ENCODE peak calls at places on chromosomes 4 and X, in seven cellular contexts. W is K562, F is GM12891, V is SK-N-SH, S is GM12878, N is HepG2, Z is H1. B is an unnamed sample.

GRCh38 chr4:175891231-175891630 is 79.2 kb upstream of the GPM6A start:
- DNase-seq in W (no peak), S (no peak), N (no peak), F (no peak), V (no peak), Z (no peak), B (no peak)

GRCh38 chr4:3822230-3822947 is 56.2 kb downstream of the ADRA2C start:
- DNase-seq in V (no peak), W (no peak), F (no peak), S (no peak), N (peak), Z (no peak), B (no peak)

GRCh38 chr4:11878241-11878640 is 449.5 kb upstream of the HS3ST1 start:
- DNase-seq in S (no peak), W (no peak), N (no peak), F (no peak), Z (no peak), V (no peak), B (no peak)

GRCh38 chrX:84907324-84907946 is 96.2 kb upstream of the APOOL start:
- DNase-seq in N (no peak), F (no peak), S (no peak), V (peak), W (peak), Z (no peak), B (no peak)

GRCh38 chrX:151100796-151101195 is 75.6 kb upstream of the GPR50 start:
- DNase-seq in F (no peak), S (no peak), N (no peak), W (peak), Z (no peak), V (no peak), B (no peak)

GRCh38 chr4:89486042-89486441 is 178.4 kb upstream of the GPRIN3 start:
- DNase-seq in F (no peak), Z (no peak), W (no peak), V (peak), N (no peak), S (no peak), B (no peak)

GRCh38 chr4:165288639-165289428 is 38.6 kb upstream of the MSMO1 start:
- DNase-seq in S (no peak), W (no peak), Z (no peak), F (no peak), V (no peak), N (peak), B (no peak)

GRCh38 chrX:50618788-50619558 is 148.3 kb upstream of the DGKK start:
- DNase-seq in F (no peak), S (no peak), V (no peak), Z (no peak), W (no peak), N (no peak), B (no peak)

GRCh38 chr4:184647391-184648101 is 1.7 kb downstream of the CASP3 start:
- DNase-seq in N (no peak), S (no peak), F (no peak), Z (no peak), W (no peak), V (no peak), B (no peak)

GRCh38 chr4:81756973-81757372 is 285.3 kb upstream of the RASGEF1B start:
- DNase-seq in V (no peak), F (no peak), S (peak), Z (no peak), W (peak), N (no peak), B (no peak)
- TF ChIP-seq TAF1 in V (no peak), F (no peak), S (no peak), Z (no peak), W (no peak), N (no peak), B (no peak)

GRCh38 chr4:43103048-43103447 is 210.5 kb downstream of the GRXCR1 start:
- DNase-seq in W (no peak), S (no peak), Z (no peak), V (no peak), N (no peak), F (no peak), B (no peak)
- TF ChIP-seq POLR2AphosphoS5 in W (no peak), S (no peak), Z (no peak), V (no peak), N (no peak), F (no peak), B (no peak)

GRCh38 chrX:41796577-41796976 is 72.6 kb downstream of the GPR82 start:
- DNase-seq in S (no peak), V (no peak), Z (no peak), W (no peak), N (no peak), F (no peak), B (no peak)
- TF ChIP-seq TAF1 in S (no peak), V (no peak), Z (no peak), W (no peak), N (no peak), F (no peak), B (no peak)

GRCh38 chr4:140730108-140730507 is 26.1 kb downstream of the TBC1D9 start:
- DNase-seq in S (no peak), W (no peak), V (no peak), F (no peak), Z (no peak), N (no peak), B (no peak)

GRCh38 chr4:140724780-140725179 is 31.4 kb downstream of the TBC1D9 start:
- DNase-seq in W (no peak), V (no peak), N (no peak), S (no peak), F (no peak), Z (no peak), B (no peak)

GRCh38 chr4:140732780-140733179 is 23.4 kb downstream of the TBC1D9 start:
- DNase-seq in Z (no peak), S (no peak), V (no peak), N (no peak), W (no peak), F (no peak), B (no peak)

GRCh38 chr4:140725556-140725955 is 30.6 kb downstream of the TBC1D9 start:
- DNase-seq in V (no peak), S (no peak), W (no peak), F (no peak), Z (no peak), N (no peak), B (no peak)

GRCh38 chr4:140726776-140727500 is 29.2 kb downstream of the TBC1D9 start:
- DNase-seq in W (no peak), S (no peak), N (no peak), F (no peak), Z (no peak), V (no peak), B (no peak)
- TF ChIP-seq POLR2AphosphoS5 in W (no peak), S (no peak), N (no peak), F (no peak), Z (no peak), V (peak), B (no peak)

DNA sequence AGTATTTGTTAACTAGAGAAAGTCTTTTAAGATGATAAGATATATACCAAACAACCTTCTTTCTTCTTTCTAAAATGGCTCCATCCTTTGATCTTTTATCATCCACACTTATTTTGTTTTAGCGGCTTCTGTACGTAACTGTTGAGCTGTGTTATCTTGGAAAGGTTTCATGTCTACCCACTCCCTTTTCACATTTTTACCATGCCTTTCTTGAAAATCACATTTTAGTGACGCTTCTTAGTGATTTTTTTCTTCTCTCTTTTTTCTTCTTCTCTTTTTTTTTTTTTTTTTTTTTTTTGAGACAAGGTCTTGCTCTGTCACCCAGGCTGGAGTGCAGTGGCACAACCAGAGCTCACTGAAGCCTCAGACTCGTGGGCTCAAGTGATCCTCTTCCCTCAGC is 135.1 kb downstream of the CHIC2 start:
- DNase-seq in N (no peak), S (no peak), Z (no peak), F (no peak), W (no peak), V (no peak), B (no peak)
- TF ChIP-seq TAF1 in N (no peak), S (no peak), Z (no peak), F (no peak), W (no peak), V (no peak), B (no peak)

GRCh38 chr4:139454111-139454600 is at the start of gene RAB33B:
- DNase-seq in W (no peak), N (no peak), V (no peak), F (no peak), Z (no peak), S (no peak), B (no peak)
- TF ChIP-seq POLR2AphosphoS5 in W (no peak), N (peak), V (no peak), F (no peak), Z (no peak), S (no peak), B (no peak)

GRCh38 chr4:1421650-1422049 is 15.4 kb upstream of the NKX1-1 start:
- DNase-seq in F (no peak), S (no peak), V (no peak), Z (no peak), N (no peak), W (no peak), B (no peak)

GRCh38 chr4:1416948-1417260 is 10.7 kb upstream of the NKX1-1 start:
- DNase-seq in Z (no peak), S (no peak), W (no peak), N (no peak), V (peak), F (no peak), B (peak)

GRCh38 chr4:1418494-1419285 is 12.4 kb upstream of the NKX1-1 start:
- DNase-seq in Z (no peak), W (no peak), V (no peak), F (no peak), S (no peak), N (no peak), B (no peak)

GRCh38 chr4:1417522-1418390 is 11.5 kb upstream of the NKX1-1 start:
- DNase-seq in V (peak), Z (no peak), S (no peak), N (peak), F (no peak), W (no peak), B (no peak)

DNA sequence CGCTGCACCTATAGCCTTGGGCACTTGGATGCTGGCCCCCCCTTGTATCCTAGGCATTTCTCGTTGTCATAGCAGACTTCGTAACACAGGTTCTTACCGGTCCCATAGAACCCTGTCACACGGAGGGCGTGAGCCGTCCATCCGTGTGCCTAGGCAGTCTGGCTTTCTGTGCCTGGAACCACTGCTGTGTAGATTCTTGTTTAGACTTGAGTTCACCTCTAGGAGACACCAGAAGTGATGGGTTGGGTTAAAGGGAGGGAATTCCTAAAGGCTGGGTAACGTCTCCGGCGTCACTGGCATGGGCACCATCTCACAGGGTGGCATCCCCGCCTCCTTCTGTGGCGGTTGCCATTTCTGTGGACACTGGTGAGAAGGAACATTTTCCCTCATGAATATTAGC is 13.5 kb upstream of the NKX1-1 start:
- DNase-seq in N (no peak), S (no peak), F (no peak), Z (no peak), V (no peak), W (no peak), B (no peak)
- TF ChIP-seq TAF1 in N (no peak), S (no peak), F (no peak), Z (no peak), V (no peak), W (no peak), B (no peak)

DNA sequence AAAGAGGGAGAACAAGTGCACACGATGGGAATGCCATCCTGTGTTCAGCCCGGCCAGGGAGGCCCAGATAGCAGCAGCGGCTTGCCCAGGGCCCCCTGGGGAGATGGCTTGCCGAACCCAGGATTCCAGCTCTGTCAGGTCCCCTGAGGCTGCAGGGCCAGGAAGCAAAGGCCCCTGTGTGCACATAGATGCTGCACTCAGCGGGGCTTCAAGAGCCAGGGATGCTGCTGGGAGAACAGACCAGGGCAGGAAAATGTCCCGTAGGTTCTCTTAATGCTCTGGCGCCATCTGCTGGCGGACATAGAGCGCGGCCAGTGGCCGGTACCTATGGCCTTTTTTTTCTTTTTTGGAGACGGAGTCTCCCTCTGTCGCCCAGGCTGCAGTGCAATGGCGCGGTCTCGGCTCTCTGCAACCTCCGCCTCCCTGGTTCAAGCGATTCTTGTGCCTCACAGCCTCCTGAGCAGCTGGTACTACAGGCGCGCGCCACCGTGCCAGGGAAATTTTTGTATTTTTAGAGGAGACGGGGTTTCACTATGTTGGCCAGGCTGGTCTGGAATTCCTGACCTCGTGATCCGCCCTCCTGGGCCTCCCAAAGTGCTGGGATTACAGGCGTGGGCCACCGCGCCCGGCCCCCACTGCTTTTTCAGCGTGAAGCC is 22.4 kb downstream of the MED28 start:
- DNase-seq in F (peak), W (peak), Z (peak), S (no peak), V (peak), N (peak), B (peak)
- TF ChIP-seq POLR2AphosphoS5 in F (peak), W (peak), Z (no peak), S (no peak), V (no peak), N (no peak), B (no peak)